ENCODE peak calls at places on chromosome 11, in four cellular contexts. K is IMR-90, Z is H9, M is H1. N is an unnamed sample.

GRCh38 chr11:70729949-70730348 is 331.6 kb downstream of the CTTN start:
- DNase-seq in K (no peak), Z (no peak), M (no peak), N (no peak)

GRCh38 chr11:63599211-63600122 is 14.8 kb downstream of the PLAAT3 start:
- DNase-seq in K (peak), Z (no peak), M (no peak), N (peak)

GRCh38 chr11:65576232-65576866 is 496 bp downstream of the EHBP1L1 start:
- DNase-seq in K (no peak), Z (no peak), M (no peak), N (no peak)

GRCh38 chr11:12113294-12113693 is 2.9 kb downstream of the MICAL2 start:
- DNase-seq in K (peak), Z (no peak), M (no peak), N (no peak)

GRCh38 chr11:93017821-93018690 is 48.6 kb downstream of the MTNR1B start:
- DNase-seq in K (no peak), Z (no peak), M (no peak), N (peak)

GRCh38 chr11:16120008-16120407 is 236.3 kb downstream of the SOX6 start:
- DNase-seq in K (no peak), Z (no peak), M (no peak), N (no peak)

GRCh38 chr11:64437426-64437825 is 78.5 kb downstream of the RPS6KA4 start:
- DNase-seq in K (no peak), Z (no peak), M (no peak), N (no peak)

GRCh38 chr11:12377824-12378593 is 638 bp downstream of the PARVA start:
- DNase-seq in K (peak), Z (peak), M (peak), N (peak)

GRCh38 chr11:128341767-128342318 is 245.5 kb downstream of the ETS1 start:
- DNase-seq in K (no peak), Z (no peak), M (no peak), N (no peak)

GRCh38 chr11:76005746-76006145 is 190.7 kb downstream of the UVRAG start:
- DNase-seq in K (no peak), Z (no peak), M (no peak), N (no peak)

GRCh38 chr11:12017243-12017678 is 8.8 kb upstream of the DKK3 start:
- DNase-seq in K (peak), Z (no peak), M (no peak), N (no peak)

DNA sequence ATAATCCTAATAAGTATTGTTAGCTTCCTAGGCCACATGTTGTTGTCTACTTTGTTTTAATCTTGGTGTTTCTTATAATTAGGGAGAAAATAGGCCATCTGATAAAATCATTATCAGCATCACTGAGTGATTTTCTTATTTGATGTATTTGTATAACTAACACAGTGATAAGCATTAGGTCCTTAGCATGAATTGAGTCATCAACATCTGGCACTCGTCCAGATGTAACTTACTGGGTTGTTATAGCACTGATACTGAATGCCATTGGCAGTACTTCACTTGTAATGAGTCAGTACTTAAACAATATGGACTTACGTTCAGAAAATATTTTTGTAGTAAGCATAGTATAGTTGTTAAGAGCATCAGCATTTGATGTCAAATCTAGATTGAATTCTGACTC is 16.2 kb downstream of the API5 start:
- DNase-seq in K (peak), Z (no peak), M (no peak), N (no peak)
- H3K56ac ChIP-seq in K (no peak), Z (no peak), M (no peak), N (no peak)

GRCh38 chr11:44128729-44129128 is 33.3 kb downstream of the EXT2 start:
- DNase-seq in K (no peak), Z (no peak), M (no peak), N (no peak)
- H3K56ac ChIP-seq in K (no peak), Z (no peak), M (no peak), N (no peak)

GRCh38 chr11:2166091-2166851 is 5.3 kb upstream of the INS start:
- DNase-seq in K (no peak), Z (peak), M (peak), N (peak)

GRCh38 chr11:2163428-2163978 is 2.5 kb upstream of the INS start:
- DNase-seq in K (no peak), Z (no peak), M (no peak), N (no peak)

GRCh38 chr11:2165571-2165970 is 4.6 kb upstream of the INS start:
- DNase-seq in K (no peak), Z (no peak), M (no peak), N (no peak)

GRCh38 chr11:2164081-2164480 is 3.1 kb upstream of the INS start:
- DNase-seq in K (no peak), Z (no peak), M (no peak), N (no peak)

DNA sequence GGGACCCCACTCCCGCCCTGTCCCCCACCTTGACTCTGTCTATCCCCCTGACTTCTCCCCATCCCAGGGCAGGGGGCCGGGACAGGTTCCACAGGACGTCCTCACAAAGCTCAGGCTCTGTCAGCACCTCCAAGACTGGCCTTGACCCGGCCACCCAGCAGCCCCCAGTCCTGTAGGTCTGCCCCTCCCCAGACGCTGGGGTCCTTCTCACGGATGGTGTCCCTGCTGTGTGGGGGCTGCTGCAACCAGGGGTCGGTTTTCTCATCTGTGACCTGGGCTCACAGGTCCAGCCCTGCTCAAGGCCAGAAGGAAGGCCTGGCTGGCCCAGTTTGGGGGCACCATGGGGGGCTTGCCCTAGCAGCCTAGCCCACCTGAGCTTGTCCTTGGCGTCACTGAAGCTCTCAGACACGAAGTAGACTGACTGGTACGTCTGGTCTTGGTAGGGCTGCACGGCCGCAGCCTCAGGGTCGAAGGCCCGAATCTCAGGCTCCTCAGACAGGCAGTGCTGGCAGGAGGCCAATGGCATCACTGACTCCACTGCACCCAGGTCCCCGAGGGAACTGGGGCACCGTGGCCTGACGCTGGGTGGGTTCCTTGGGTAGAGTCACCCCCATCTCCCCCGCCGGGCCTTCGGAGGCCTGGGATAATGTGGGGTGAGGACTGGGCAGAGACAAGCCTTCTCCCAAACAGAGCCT is 4.0 kb upstream of the INS start:
- DNase-seq in K (no peak), Z (no peak), M (no peak), N (no peak)
- H3K56ac ChIP-seq in K (no peak), Z (no peak), M (no peak), N (no peak)

GRCh38 chr11:117417856-117418255 is 90.2 kb downstream of the CEP164 start:
- DNase-seq in K (no peak), Z (no peak), M (no peak), N (no peak)

GRCh38 chr11:117419136-117419914 is 91.7 kb downstream of the CEP164 start:
- DNase-seq in K (peak), Z (no peak), M (no peak), N (no peak)

GRCh38 chr11:117418685-117419084 is 91.0 kb downstream of the CEP164 start:
- DNase-seq in K (no peak), Z (no peak), M (no peak), N (no peak)

GRCh38 chr11:117415358-117415896 is 87.8 kb downstream of the CEP164 start:
- DNase-seq in K (no peak), Z (no peak), M (no peak), N (no peak)

GRCh38 chr11:117417342-117417741 is 89.7 kb downstream of the CEP164 start:
- DNase-seq in K (no peak), Z (no peak), M (no peak), N (no peak)
- H3K56ac ChIP-seq in K (no peak), Z (no peak), M (no peak), N (no peak)

GRCh38 chr11:30553521-30554110 is 32.5 kb downstream of the MPPED2 start:
- DNase-seq in K (no peak), Z (no peak), M (no peak), N (peak)

GRCh38 chr11:30549565-30549964 is 36.6 kb downstream of the MPPED2 start:
- DNase-seq in K (no peak), Z (no peak), M (no peak), N (no peak)

DNA sequence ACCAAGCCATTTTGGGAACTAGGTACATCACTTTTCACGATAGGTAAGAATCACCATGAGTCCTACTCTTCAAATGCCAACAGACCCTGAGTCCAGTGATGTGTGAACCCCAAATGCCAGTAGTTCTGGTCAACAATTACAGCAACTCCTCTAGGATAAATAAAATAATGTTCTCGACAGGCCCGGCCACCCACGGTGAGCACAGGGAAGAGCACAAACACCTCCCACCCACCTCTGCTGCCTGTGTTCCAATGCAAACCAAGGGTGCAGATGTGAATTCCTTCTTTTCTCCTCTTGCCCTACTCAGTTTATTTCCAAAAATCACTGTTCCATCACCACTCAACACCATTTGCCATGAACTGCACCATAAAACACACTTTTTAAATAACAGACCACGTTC is 33.3 kb downstream of the MPPED2 start:
- DNase-seq in K (no peak), Z (no peak), M (no peak), N (no peak)
- H3K56ac ChIP-seq in K (no peak), Z (no peak), M (no peak), N (no peak)

GRCh38 chr11:122205036-122205435 is 89.0 kb upstream of the BLID start:
- DNase-seq in K (no peak), Z (no peak), M (no peak), N (no peak)

GRCh38 chr11:122204206-122204605 is 88.2 kb upstream of the BLID start:
- DNase-seq in K (no peak), Z (no peak), M (no peak), N (no peak)

GRCh38 chr11:122202161-122202950 is 86.3 kb upstream of the BLID start:
- DNase-seq in K (peak), Z (peak), M (peak), N (no peak)

GRCh38 chr11:122201126-122201525 is 85.1 kb upstream of the BLID start:
- DNase-seq in K (no peak), Z (no peak), M (no peak), N (no peak)

GRCh38 chr11:122202951-122203456 is 87.0 kb upstream of the BLID start:
- DNase-seq in K (peak), Z (peak), M (peak), N (peak)
- H3K56ac ChIP-seq in K (peak), Z (no peak), M (no peak), N (peak)

GRCh38 chr11:74927496-74927895 is 21.4 kb downstream of the XRRA1 start:
- DNase-seq in K (peak), Z (no peak), M (no peak), N (no peak)
- H3K56ac ChIP-seq in K (no peak), Z (no peak), M (no peak), N (no peak)

N was measured in mesendoderm.